ENCODE peak calls at places on chromosomes 6 and 20, in six cellular contexts. E, D, A, L, Z and M are unnamed samples.

GRCh38 chr20:25289886-25290597 is 42.2 kb downstream of the PYGB start:
- DNase-seq in A (no peak), Z (no peak), E (no peak), L (no peak), D (no peak), M (no peak)

GRCh38 chr6:10933126-10933525 is 46.3 kb downstream of the SYCP2L start:
- DNase-seq in Z (no peak), A (no peak), D (no peak), E (no peak), L (no peak), M (no peak)

GRCh38 chr6:155455766-155456165 is at the start of gene NOX3:
- DNase-seq in E (no peak), L (peak), Z (no peak), A (no peak), D (no peak), M (no peak)

GRCh38 chr6:142331075-142331551 is 29.3 kb downstream of the ADGRG6 start:
- DNase-seq in L (no peak), E (peak), A (no peak), Z (peak), D (no peak), M (no peak)

GRCh38 chr20:23061713-23062561 is 12.5 kb upstream of the THBD start:
- DNase-seq in D (no peak), E (peak), L (peak), A (peak), Z (peak), M (no peak)

GRCh38 chr6:119108076-119108475 is 29.6 kb upstream of the FAM184A start:
- DNase-seq in E (no peak), A (no peak), D (no peak), Z (no peak), L (no peak), M (no peak)

GRCh38 chr6:110874880-110875547 is 429 bp downstream of the AMD1 start:
- DNase-seq in L (no peak), Z (no peak), A (peak), D (no peak), E (peak), M (no peak)

GRCh38 chr20:54431545-54431944 is 43.8 kb upstream of the DOK5 start:
- DNase-seq in A (no peak), E (no peak), D (no peak), L (no peak), Z (no peak), M (no peak)

GRCh38 chr6:24489881-24490280 is 503 bp upstream of the GPLD1 start:
- DNase-seq in A (no peak), D (no peak), L (no peak), Z (peak), E (peak), M (peak)

GRCh38 chr20:38604873-38605303 is 3.3 kb downstream of the ARHGAP40 start:
- DNase-seq in L (peak), A (no peak), D (no peak), Z (peak), E (peak), M (peak)

GRCh38 chr6:148629910-148630470 is 116.8 kb upstream of the UST start:
- DNase-seq in E (no peak), D (no peak), L (no peak), Z (no peak), A (no peak), M (no peak)

GRCh38 chr6:124795879-124796838 is 166.1 kb upstream of the RNF217 start:
- DNase-seq in L (peak), D (no peak), Z (peak), A (no peak), E (peak), M (no peak)

GRCh38 chr6:158707120-158707519 is 57.3 kb downstream of the SYTL3 start:
- DNase-seq in A (no peak), L (peak), D (no peak), E (peak), Z (peak), M (no peak)

GRCh38 chr6:16097382-16098171 is 31.3 kb upstream of the MYLIP start:
- DNase-seq in Z (no peak), E (no peak), A (no peak), L (no peak), D (no peak), M (no peak)

GRCh38 chr6:169269180-169270076 is 15.8 kb upstream of the THBS2 start:
- DNase-seq in Z (peak), E (peak), D (no peak), L (peak), A (peak), M (no peak)

GRCh38 chr20:62409935-62410741 is 3.1 kb upstream of the CABLES2 start:
- DNase-seq in D (no peak), Z (peak), L (peak), A (no peak), E (peak), M (no peak)

GRCh38 chr6:13407709-13408695 is 79.4 kb downstream of the GFOD1 start:
- DNase-seq in A (peak), E (peak), L (peak), Z (peak), D (no peak), M (peak)

GRCh38 chr20:7171911-7172310 is 404.4 kb downstream of the BMP2 start:
- DNase-seq in D (no peak), E (peak), Z (peak), L (peak), A (no peak), M (peak)

GRCh38 chr20:13858496-13859270 is 73.9 kb downstream of the NDUFAF5 start:
- DNase-seq in D (no peak), L (no peak), Z (no peak), E (no peak), A (no peak), M (no peak)

GRCh38 chr6:75673885-75674284 is 72.2 kb downstream of the SENP6 start:
- DNase-seq in A (no peak), E (no peak), L (no peak), Z (peak), D (no peak), M (no peak)

GRCh38 chr6:91387290-91388062 is 800.6 kb upstream of the MAP3K7 start:
- DNase-seq in L (no peak), E (no peak), A (no peak), Z (no peak), D (no peak), M (no peak)

GRCh38 chr6:31680841-31681671 is at the start of gene LY6G5C:
- DNase-seq in E (peak), Z (peak), L (peak), D (peak), A (peak), M (peak)
- H3K4me3 ChIP-seq in E (peak), Z (peak), L (peak), D (peak), A (peak), M (peak)

DNA sequence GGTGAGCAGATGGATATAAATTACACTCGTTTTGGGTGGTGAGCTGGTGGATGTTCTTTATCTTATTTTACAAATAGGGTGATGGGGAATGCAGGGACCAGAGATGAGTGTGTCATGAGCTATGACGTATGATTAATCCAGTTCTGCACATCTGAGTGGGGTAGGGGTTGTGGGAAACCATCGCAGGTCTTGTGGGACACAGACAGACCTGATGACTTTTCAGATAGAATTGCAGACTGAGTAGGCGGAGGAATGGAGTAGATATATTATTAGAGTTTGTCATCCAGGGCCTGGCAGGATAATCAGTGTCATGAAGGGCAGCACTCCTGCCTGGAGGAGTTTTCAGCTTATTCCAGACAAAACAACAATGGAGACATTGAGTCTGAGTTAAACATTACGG is 12.9 kb upstream of the DSP start:
- DNase-seq in A (no peak), L (no peak), E (peak), D (no peak), Z (peak), M (no peak)
- H3K4me3 ChIP-seq in A (no peak), L (no peak), E (no peak), D (no peak), Z (no peak), M (no peak)

GRCh38 chr6:31079656-31080261 is 32.6 kb downstream of the C6orf15 start:
- DNase-seq in Z (peak), L (peak), D (peak), A (peak), E (peak), M (no peak)
- H3K4me3 ChIP-seq in Z (no peak), L (no peak), D (peak), A (no peak), E (no peak), M (no peak)

GRCh38 chr6:17283074-17283473 is 1.9 kb downstream of the RBM24 start:
- DNase-seq in D (no peak), A (no peak), L (no peak), Z (no peak), E (no peak), M (no peak)
- H3K4me3 ChIP-seq in D (no peak), A (peak), L (no peak), Z (no peak), E (peak), M (peak)

GRCh38 chr20:36887779-36888133 is 11.8 kb downstream of the TLDC2 start:
- DNase-seq in A (no peak), D (no peak), Z (no peak), L (no peak), E (peak), M (no peak)
- H3K4me3 ChIP-seq in A (no peak), D (no peak), Z (no peak), L (no peak), E (no peak), M (peak)

GRCh38 chr6:112100561-112100960 is 13.2 kb downstream of the FAM229B start:
- DNase-seq in Z (no peak), A (no peak), D (no peak), E (no peak), L (no peak), M (no peak)
- H3K4me3 ChIP-seq in Z (no peak), A (no peak), D (no peak), E (no peak), L (no peak), M (no peak)

GRCh38 chr20:44475372-44475693 is 341 bp upstream of the TTPAL start:
- DNase-seq in A (no peak), L (no peak), E (no peak), Z (no peak), D (no peak), M (no peak)
- H3K4me3 ChIP-seq in A (peak), L (peak), E (peak), Z (peak), D (peak), M (peak)